ENCODE peak calls at places on chromosomes 16 and 17, in eight cellular contexts. One of them, this sample, is unnamed.
A peak's percentile ranks its signal among the peaks of the same experiment; 100 is the strongest.

GRCh38 chr16:64589836-64590235 is 532.0 kb downstream of the CDH11 start:
- DNase-seq in left ventricle myocardium inferior: no peak
- DNase-seq in cardiac muscle cell: peak; percentile 60
- DNase-seq in K562: no peak
- DNase-seq in testis: no peak
- DNase-seq in body of pancreas: no peak
- DNase-seq in breast epithelium: no peak
- DNase-seq in A549: no peak
- DNase-seq in this sample: no peak

GRCh38 chr16:69833791-69834282 is 71.7 kb downstream of the WWP2 start:
- DNase-seq in left ventricle myocardium inferior: no peak
- DNase-seq in cardiac muscle cell: no peak
- DNase-seq in K562: no peak
- DNase-seq in testis: no peak
- DNase-seq in body of pancreas: peak; percentile 84
- DNase-seq in breast epithelium: no peak
- DNase-seq in A549: no peak
- DNase-seq in this sample: peak; percentile 83

GRCh38 chr16:70706948-70707465 is 21.2 kb upstream of the MTSS2 start:
- DNase-seq in left ventricle myocardium inferior: no peak
- DNase-seq in cardiac muscle cell: peak; percentile 56
- DNase-seq in K562: no peak
- DNase-seq in testis: no peak
- DNase-seq in body of pancreas: no peak
- DNase-seq in breast epithelium: peak; percentile 64
- DNase-seq in A549: peak; percentile 81
- DNase-seq in this sample: no peak

GRCh38 chr17:74369665-74370490 is 2.6 kb downstream of the GPR142 start:
- DNase-seq in left ventricle myocardium inferior: no peak
- DNase-seq in cardiac muscle cell: no peak
- DNase-seq in K562: no peak
- DNase-seq in testis: no peak
- DNase-seq in body of pancreas: no peak
- DNase-seq in breast epithelium: no peak
- DNase-seq in A549: no peak
- DNase-seq in this sample: no peak

GRCh38 chr16:35431829-35432663 is 1972.6 kb downstream of the TP53TG3F start:
- DNase-seq in left ventricle myocardium inferior: no peak
- DNase-seq in cardiac muscle cell: no peak
- DNase-seq in K562: peak; percentile 46
- DNase-seq in testis: peak; percentile 77
- DNase-seq in body of pancreas: no peak
- DNase-seq in breast epithelium: no peak
- DNase-seq in A549: peak; percentile 8
- DNase-seq in this sample: no peak

GRCh38 chr17:74846621-74847020 is 13.1 kb downstream of the GRIN2C start:
- DNase-seq in left ventricle myocardium inferior: no peak
- DNase-seq in cardiac muscle cell: no peak
- DNase-seq in K562: no peak
- DNase-seq in testis: no peak
- DNase-seq in body of pancreas: no peak
- DNase-seq in breast epithelium: no peak
- DNase-seq in A549: no peak
- DNase-seq in this sample: no peak

GRCh38 chr17:59633658-59634359 is 14.1 kb downstream of the CLTC start:
- DNase-seq in left ventricle myocardium inferior: no peak
- DNase-seq in cardiac muscle cell: no peak
- DNase-seq in K562: no peak
- DNase-seq in testis: no peak
- DNase-seq in body of pancreas: no peak
- DNase-seq in breast epithelium: no peak
- DNase-seq in A549: no peak
- DNase-seq in this sample: no peak

GRCh38 chr16:14324581-14324980 is 253.5 kb downstream of the MRTFB start:
- DNase-seq in left ventricle myocardium inferior: no peak
- DNase-seq in cardiac muscle cell: peak; percentile 66
- DNase-seq in K562: no peak
- DNase-seq in testis: no peak
- DNase-seq in body of pancreas: no peak
- DNase-seq in breast epithelium: no peak
- DNase-seq in A549: no peak
- DNase-seq in this sample: peak; percentile 48

GRCh38 chr16:30651124-30652004 is 604 bp downstream of the PRR14 start:
- DNase-seq in left ventricle myocardium inferior: peak; percentile 74
- DNase-seq in cardiac muscle cell: peak; percentile 75
- DNase-seq in K562: peak; percentile 88
- DNase-seq in testis: peak; percentile 60
- DNase-seq in body of pancreas: peak; percentile 71
- DNase-seq in breast epithelium: no peak
- DNase-seq in A549: peak; percentile 73
- DNase-seq in this sample: peak; percentile 67

GRCh38 chr16:47612711-47613110 is 151.6 kb downstream of the PHKB start:
- DNase-seq in left ventricle myocardium inferior: no peak
- DNase-seq in cardiac muscle cell: no peak
- DNase-seq in K562: no peak
- DNase-seq in testis: no peak
- DNase-seq in body of pancreas: no peak
- DNase-seq in breast epithelium: no peak
- DNase-seq in A549: no peak
- DNase-seq in this sample: no peak

GRCh38 chr16:81432899-81433560 is 11.6 kb upstream of the CMIP start:
- DNase-seq in left ventricle myocardium inferior: no peak
- DNase-seq in cardiac muscle cell: no peak
- DNase-seq in K562: no peak
- DNase-seq in testis: no peak
- DNase-seq in body of pancreas: no peak
- DNase-seq in breast epithelium: no peak
- DNase-seq in A549: no peak
- DNase-seq in this sample: no peak

GRCh38 chr17:62307196-62307595 is 73.2 kb upstream of the EFCAB3 start:
- DNase-seq in left ventricle myocardium inferior: no peak
- DNase-seq in cardiac muscle cell: no peak
- DNase-seq in K562: no peak
- DNase-seq in testis: no peak
- DNase-seq in body of pancreas: no peak
- DNase-seq in breast epithelium: no peak
- DNase-seq in A549: no peak
- DNase-seq in this sample: no peak

GRCh38 chr17:62309381-62309780 is 71.0 kb upstream of the EFCAB3 start:
- DNase-seq in left ventricle myocardium inferior: no peak
- DNase-seq in cardiac muscle cell: peak; percentile 3
- DNase-seq in K562: no peak
- DNase-seq in testis: no peak
- DNase-seq in body of pancreas: no peak
- DNase-seq in breast epithelium: no peak
- DNase-seq in A549: no peak
- DNase-seq in this sample: no peak

GRCh38 chr17:62300697-62301096 is 79.7 kb upstream of the EFCAB3 start:
- DNase-seq in left ventricle myocardium inferior: no peak
- DNase-seq in cardiac muscle cell: no peak
- DNase-seq in K562: no peak
- DNase-seq in testis: no peak
- DNase-seq in body of pancreas: no peak
- DNase-seq in breast epithelium: no peak
- DNase-seq in A549: no peak
- DNase-seq in this sample: no peak

DNA sequence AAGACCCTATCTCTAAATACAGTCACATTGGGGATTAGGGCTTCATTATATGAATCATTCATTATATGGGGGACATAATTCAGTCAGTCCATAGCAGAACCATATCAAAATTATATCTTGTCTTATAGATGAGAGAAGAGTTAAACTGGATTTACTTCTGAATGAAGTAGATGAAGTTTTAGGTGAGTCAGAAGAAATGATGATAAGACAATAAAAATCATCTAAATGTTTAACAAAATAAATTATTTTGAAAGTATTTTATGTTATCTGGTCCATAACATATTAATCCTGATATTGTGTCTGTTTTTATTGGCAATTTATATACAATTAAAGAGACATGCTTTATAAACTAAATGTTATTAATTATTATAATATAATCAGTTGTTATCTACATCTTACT is 76.9 kb upstream of the EFCAB3 start:
- DNase-seq in left ventricle myocardium inferior: no peak
- DNase-seq in cardiac muscle cell: no peak
- DNase-seq in K562: no peak
- DNase-seq in testis: no peak
- DNase-seq in body of pancreas: no peak
- DNase-seq in breast epithelium: no peak
- DNase-seq in A549: no peak
- DNase-seq in this sample: no peak
- TF ChIP-seq CTCF in left ventricle myocardium inferior: no peak
- TF ChIP-seq CTCF in cardiac muscle cell: no peak
- TF ChIP-seq CTCF in K562: no peak
- TF ChIP-seq CTCF in testis: no peak
- TF ChIP-seq CTCF in body of pancreas: no peak
- TF ChIP-seq CTCF in breast epithelium: no peak
- TF ChIP-seq CTCF in A549: no peak
- TF ChIP-seq CTCF in this sample: no peak

GRCh38 chr16:79097781-79098180 is 502.8 kb downstream of the MAF start:
- DNase-seq in left ventricle myocardium inferior: no peak
- DNase-seq in cardiac muscle cell: no peak
- DNase-seq in K562: no peak
- DNase-seq in testis: no peak
- DNase-seq in body of pancreas: no peak
- DNase-seq in breast epithelium: no peak
- DNase-seq in A549: no peak
- DNase-seq in this sample: no peak

GRCh38 chr16:79098897-79099296 is 501.6 kb downstream of the MAF start:
- DNase-seq in left ventricle myocardium inferior: no peak
- DNase-seq in cardiac muscle cell: no peak
- DNase-seq in K562: no peak
- DNase-seq in testis: no peak
- DNase-seq in body of pancreas: no peak
- DNase-seq in breast epithelium: no peak
- DNase-seq in A549: no peak
- DNase-seq in this sample: no peak

GRCh38 chr16:79096246-79096645 is 504.3 kb downstream of the MAF start:
- DNase-seq in left ventricle myocardium inferior: no peak
- DNase-seq in cardiac muscle cell: no peak
- DNase-seq in K562: no peak
- DNase-seq in testis: no peak
- DNase-seq in body of pancreas: no peak
- DNase-seq in breast epithelium: no peak
- DNase-seq in A549: no peak
- DNase-seq in this sample: no peak

GRCh38 chr16:79099701-79100100 is 500.8 kb downstream of the MAF start:
- DNase-seq in left ventricle myocardium inferior: no peak
- DNase-seq in cardiac muscle cell: no peak
- DNase-seq in K562: no peak
- DNase-seq in testis: no peak
- DNase-seq in body of pancreas: no peak
- DNase-seq in breast epithelium: no peak
- DNase-seq in A549: no peak
- DNase-seq in this sample: no peak

GRCh38 chr16:79097090-79097489 is 503.4 kb downstream of the MAF start:
- DNase-seq in left ventricle myocardium inferior: no peak
- DNase-seq in cardiac muscle cell: no peak
- DNase-seq in K562: no peak
- DNase-seq in testis: no peak
- DNase-seq in body of pancreas: no peak
- DNase-seq in breast epithelium: no peak
- DNase-seq in A549: no peak
- DNase-seq in this sample: no peak
- H3K9me3 ChIP-seq in left ventricle myocardium inferior: no peaks in the 10 kb centered on the region
- H3K9me3 ChIP-seq in cardiac muscle cell: no peaks in the 10 kb centered on the region
- H3K9me3 ChIP-seq in K562: no peaks in the 10 kb centered on the region
- H3K9me3 ChIP-seq in testis: no peaks in the 10 kb centered on the region
- H3K9me3 ChIP-seq in body of pancreas: no peaks in the 10 kb centered on the region
- H3K9me3 ChIP-seq in breast epithelium: no peaks in the 10 kb centered on the region
- H3K9me3 ChIP-seq in A549: no peaks in the 10 kb centered on the region
- H3K9me3 ChIP-seq in this sample: no peaks in the 10 kb centered on the region

GRCh38 chr17:81346090-81346907 is 49.0 kb upstream of the BAHCC1 start:
- DNase-seq in left ventricle myocardium inferior: peak; percentile 99
- DNase-seq in cardiac muscle cell: peak; percentile 98
- DNase-seq in K562: peak; percentile 98
- DNase-seq in testis: peak; percentile 98
- DNase-seq in body of pancreas: peak; percentile 99
- DNase-seq in breast epithelium: peak; percentile 99
- DNase-seq in A549: peak; percentile 97
- DNase-seq in this sample: peak; percentile 100
- H3K27ac ChIP-seq in left ventricle myocardium inferior: peak overlapping the region; percentile 96
- H3K27ac ChIP-seq in cardiac muscle cell: peak overlapping the region; percentile 90
- H3K27ac ChIP-seq in K562: peak overlapping the region; percentile 78
- H3K27ac ChIP-seq in testis: no peak overlapping the region
- H3K27ac ChIP-seq in body of pancreas: peak overlapping the region; percentile 97
- H3K27ac ChIP-seq in breast epithelium: peak overlapping the region; percentile 96
- H3K27ac ChIP-seq in A549: peak overlapping the region; percentile 92
- H3K27ac ChIP-seq in this sample: peak overlapping the region; percentile 65

DNA sequence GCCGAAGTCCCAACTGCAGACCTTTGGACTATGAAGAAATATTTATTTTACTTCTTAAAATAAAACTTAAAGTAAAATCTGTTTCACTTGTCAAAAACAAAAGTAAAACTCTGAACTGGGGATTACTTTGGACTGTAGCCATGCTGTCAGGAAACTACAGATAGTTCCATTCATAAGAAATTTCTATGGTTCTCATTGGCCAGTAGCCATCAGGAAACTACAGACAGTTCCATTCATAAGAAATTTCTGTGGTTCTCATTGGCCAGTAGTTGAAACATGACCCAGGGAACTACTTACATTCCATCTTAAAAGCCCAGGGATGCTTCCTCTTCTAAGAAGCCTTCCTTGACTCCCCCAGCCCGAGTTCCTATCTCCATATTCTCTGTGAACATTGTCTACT is 335.3 kb downstream of the HS3ST4 start:
- DNase-seq in left ventricle myocardium inferior: no peak
- DNase-seq in cardiac muscle cell: no peak
- DNase-seq in K562: no peak
- DNase-seq in testis: no peak
- DNase-seq in body of pancreas: no peak
- DNase-seq in breast epithelium: no peak
- DNase-seq in A549: no peak
- DNase-seq in this sample: no peak
- TF ChIP-seq CTCF in left ventricle myocardium inferior: no peak
- TF ChIP-seq CTCF in cardiac muscle cell: no peak
- TF ChIP-seq CTCF in K562: no peak
- TF ChIP-seq CTCF in testis: no peak
- TF ChIP-seq CTCF in body of pancreas: no peak
- TF ChIP-seq CTCF in breast epithelium: no peak
- TF ChIP-seq CTCF in A549: no peak
- TF ChIP-seq CTCF in this sample: no peak

GRCh38 chr17:53234138-53234537 is 588.6 kb upstream of the KIF2B start:
- DNase-seq in left ventricle myocardium inferior: no peak
- DNase-seq in cardiac muscle cell: no peak
- DNase-seq in K562: no peak
- DNase-seq in testis: no peak
- DNase-seq in body of pancreas: no peak
- DNase-seq in breast epithelium: no peak
- DNase-seq in A549: no peak
- DNase-seq in this sample: no peak
- H3K9me3 ChIP-seq in left ventricle myocardium inferior: peaks cover 31% of the 10 kb centered on the region
- H3K9me3 ChIP-seq in cardiac muscle cell: no peaks in the 10 kb centered on the region
- H3K9me3 ChIP-seq in K562: no peaks in the 10 kb centered on the region
- H3K9me3 ChIP-seq in testis: no peaks in the 10 kb centered on the region
- H3K9me3 ChIP-seq in body of pancreas: no peaks in the 10 kb centered on the region
- H3K9me3 ChIP-seq in breast epithelium: no peaks in the 10 kb centered on the region
- H3K9me3 ChIP-seq in A549: peaks cover 3% of the 10 kb centered on the region
- H3K9me3 ChIP-seq in this sample: no peaks in the 10 kb centered on the region